ENCODE peak calls at places on chromosomes 4 and X, in four cellular contexts. P is GM12878, F is K562, V is HL-60. H is an unnamed sample.

GRCh38 chr4:12583286-12583685 is 900.9 kb downstream of the RAB28 start:
- DNase-seq in P (no peak), F (no peak), V (no peak), H (no peak)

GRCh38 chrX:134246282-134246681 is 9.3 kb downstream of the CCDC160 start:
- DNase-seq in P (no peak), F (no peak), V (no peak), H (no peak)

GRCh38 chrX:55450259-55450658 is 1.7 kb upstream of the MAGEH1 start:
- DNase-seq in P (no peak), F (peak), V (no peak), H (no peak)

GRCh38 chr4:179867300-179867878 is 2375.8 kb upstream of the TENM3 start:
- DNase-seq in P (peak), F (peak), V (peak), H (peak)

GRCh38 chrX:136048446-136048845 is 63.2 kb downstream of the SLC9A6 start:
- DNase-seq in P (no peak), F (no peak), V (no peak), H (no peak)

GRCh38 chrX:101257448-101258259 is 33.5 kb downstream of the TAF7L start:
- DNase-seq in P (no peak), F (no peak), V (no peak), H (no peak)

GRCh38 chr4:114038762-114039392 is 59.4 kb upstream of the ARSJ start:
- DNase-seq in P (no peak), F (no peak), V (no peak), H (no peak)

GRCh38 chr4:158176108-158176507 is 3.3 kb upstream of the GASK1B start:
- DNase-seq in P (no peak), F (no peak), V (no peak), H (no peak)

GRCh38 chr4:139767168-139767567 is 101.5 kb downstream of the MGST2 start:
- DNase-seq in P (no peak), F (no peak), V (no peak), H (no peak)

GRCh38 chr4:105548483-105548882 is 3.9 kb upstream of the ARHGEF38 start:
- DNase-seq in P (no peak), F (no peak), V (no peak), H (no peak)

GRCh38 chr4:89754531-89754930 is 82.4 kb downstream of the SNCA start:
- DNase-seq in P (no peak), F (no peak), V (no peak), H (no peak)

GRCh38 chrX:143429831-143430230 is 87.4 kb downstream of the SPANXN3 start:
- DNase-seq in P (no peak), F (no peak), V (no peak), H (no peak)

GRCh38 chr4:144338148-144338547 is 197.6 kb upstream of the GYPA start:
- DNase-seq in P (no peak), F (no peak), V (peak), H (no peak)

GRCh38 chr4:41538017-41538733 is at the start of gene LIMCH1:
- DNase-seq in P (no peak), F (no peak), V (no peak), H (no peak)

GRCh38 chr4:151801547-151802516 is 41.0 kb upstream of the GATB start:
- DNase-seq in P (no peak), F (peak), V (peak), H (peak)

GRCh38 chr4:10619220-10619619 is 65.3 kb downstream of the CLNK start:
- DNase-seq in P (no peak), F (no peak), V (no peak), H (no peak)

GRCh38 chr4:21726255-21726815 is 222.2 kb downstream of the KCNIP4 start:
- DNase-seq in P (no peak), F (no peak), V (no peak), H (no peak)

GRCh38 chr4:145779319-145779801 is 99.4 kb downstream of the C4orf51 start:
- DNase-seq in P (no peak), F (no peak), V (no peak), H (no peak)

GRCh38 chrX:57070185-57070984 is 51.0 kb downstream of the SPIN2B start:
- DNase-seq in P (no peak), F (no peak), V (no peak), H (no peak)

GRCh38 chr4:40515398-40516293 is 114.0 kb downstream of the RBM47 start:
- DNase-seq in P (peak), F (peak), V (no peak), H (peak)

GRCh38 chr4:77001907-77002306 is 52.4 kb downstream of the SEPTIN11 start:
- DNase-seq in P (no peak), F (no peak), V (no peak), H (no peak)

GRCh38 chr4:139594591-139595185 is 38.7 kb upstream of the SETD7 start:
- DNase-seq in P (no peak), F (no peak), V (no peak), H (no peak)

GRCh38 chr4:15702941-15703403 is at the start of gene BST1:
- DNase-seq in P (no peak), F (no peak), V (peak), H (peak)

GRCh38 chr4:44760142-44760898 is 34.0 kb upstream of the GNPDA2 start:
- DNase-seq in P (no peak), F (peak), V (no peak), H (no peak)

GRCh38 chrX:54812306-54812705 is 4.8 kb downstream of the MAGED2 start:
- DNase-seq in P (no peak), F (no peak), V (no peak), H (no peak)

GRCh38 chrX:19795289-19795688 is 92.1 kb downstream of the SH3KBP1 start:
- DNase-seq in P (no peak), F (no peak), V (no peak), H (no peak)

GRCh38 chrX:149497626-149498025 is 7.5 kb downstream of the IDS start:
- DNase-seq in P (no peak), F (no peak), V (no peak), H (no peak)

GRCh38 chr4:42080284-42080683 is 72.2 kb downstream of the BEND4 start:
- DNase-seq in P (peak), F (no peak), V (no peak), H (no peak)

GRCh38 chr4:121252224-121252806 is 88.2 kb upstream of the TNIP3 start:
- DNase-seq in P (no peak), F (peak), V (peak), H (peak)

GRCh38 chr4:1288786-1289185 is 905 bp upstream of the MAEA start:
- DNase-seq in P (no peak), F (no peak), V (no peak), H (no peak)

GRCh38 chr4:38723726-38724506 is 58.9 kb downstream of the TLR10 start:
- DNase-seq in P (no peak), F (peak), V (no peak), H (no peak)

GRCh38 chr4:92101609-92102231 is 202.0 kb upstream of the GRID2 start:
- DNase-seq in P (no peak), F (no peak), V (peak), H (no peak)

GRCh38 chr4:116531870-116532269 is 553.5 kb downstream of the TRAM1L1 start:
- DNase-seq in P (no peak), F (no peak), V (peak), H (no peak)

GRCh38 chr4:116531026-116531425 is 554.4 kb downstream of the TRAM1L1 start:
- DNase-seq in P (no peak), F (no peak), V (no peak), H (no peak)

GRCh38 chr4:116529129-116529528 is 556.2 kb downstream of the TRAM1L1 start:
- DNase-seq in P (no peak), F (no peak), V (no peak), H (no peak)
- TF ChIP-seq SPI1 in P (no peak), F (no peak), V (no peak), H (no peak)

GRCh38 chr4:128513664-128514484 is 226.3 kb upstream of the PGRMC2 start:
- DNase-seq in P (no peak), F (no peak), V (no peak), H (no peak)
- TF ChIP-seq SPI1 in P (no peak), F (no peak), V (no peak), H (no peak)

GRCh38 chrX:24293412-24293811 is 20.5 kb downstream of the SUPT20HL2 start:
- DNase-seq in P (no peak), F (no peak), V (no peak), H (no peak)

GRCh38 chrX:24292358-24292757 is 21.5 kb downstream of the SUPT20HL2 start:
- DNase-seq in P (no peak), F (no peak), V (no peak), H (no peak)

GRCh38 chrX:24298191-24298590 is 15.7 kb downstream of the SUPT20HL2 start:
- DNase-seq in P (no peak), F (no peak), V (no peak), H (no peak)

GRCh38 chrX:24294619-24295018 is 19.2 kb downstream of the SUPT20HL2 start:
- DNase-seq in P (no peak), F (no peak), V (no peak), H (no peak)
- TF ChIP-seq SPI1 in P (no peak), F (no peak), V (no peak), H (no peak)

GRCh38 chrX:47748576-47748975 is 88.1 kb upstream of the ZNF81 start:
- DNase-seq in P (no peak), F (no peak), V (no peak), H (no peak)

GRCh38 chrX:47752685-47753084 is 84.0 kb upstream of the ZNF81 start:
- DNase-seq in P (no peak), F (no peak), V (no peak), H (no peak)

GRCh38 chrX:47751670-47752069 is 85.0 kb upstream of the ZNF81 start:
- DNase-seq in P (no peak), F (peak), V (no peak), H (no peak)

GRCh38 chrX:47746446-47746845 is 87.5 kb upstream of the UXT start:
- DNase-seq in P (no peak), F (no peak), V (no peak), H (no peak)

DNA sequence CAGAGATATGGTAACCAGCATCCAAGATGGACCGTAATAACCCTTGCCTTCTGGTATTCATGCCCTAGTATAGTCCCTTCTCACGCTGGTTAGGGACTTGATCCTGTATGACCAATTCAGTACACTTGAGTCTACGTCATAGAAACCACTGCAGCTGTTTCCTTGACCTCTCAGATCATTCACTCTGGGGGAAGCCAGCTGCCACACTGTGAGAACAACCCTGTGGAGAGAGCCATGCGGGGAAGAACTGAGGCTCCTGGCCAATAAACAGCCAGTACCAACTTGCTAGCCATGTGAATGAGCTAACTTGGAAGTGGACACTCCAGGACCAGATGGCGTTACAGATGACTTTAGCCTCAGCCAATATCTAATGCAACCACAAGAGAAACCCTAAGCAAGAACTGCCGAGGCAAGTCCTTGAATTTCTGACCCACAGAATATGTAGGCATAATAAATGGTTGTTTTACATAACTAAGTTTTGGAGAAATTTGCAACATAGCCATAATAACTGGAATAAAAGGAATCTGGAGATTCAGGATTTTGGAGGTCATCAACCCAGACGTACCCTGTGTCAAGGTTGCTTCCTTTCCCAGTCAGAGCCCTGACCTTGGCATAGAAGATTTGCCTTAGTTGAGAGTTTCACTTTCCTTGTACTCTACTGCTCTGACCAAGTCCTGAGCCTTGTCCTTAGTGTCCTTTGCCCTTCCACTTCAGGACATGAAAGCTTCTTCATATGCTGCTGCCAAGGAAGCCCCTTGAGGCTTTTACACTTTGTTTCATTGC is 87.3 kb upstream of the ZNF81 start:
- DNase-seq in P (no peak), F (no peak), V (no peak), H (no peak)
- TF ChIP-seq SPI1 in P (no peak), F (no peak), V (no peak), H (no peak)

H was measured in GM12891.